ENCODE peak calls at places on chromosomes 11 and 22, in ten cellular contexts. One of them, this sample, is unnamed.

GRCh38 chr22:50700387-50701075 is 27.9 kb downstream of the SHANK3 start:
- DNase-seq in effector memory CD8-positive, alpha-beta T cell: no peak
- DNase-seq in AG20443: no peak
- DNase-seq in effector CD4-positive, alpha-beta T cell: no peak
- DNase-seq in brain microvascular endothelial cell: no peak
- DNase-seq in activated naive CD4-positive, alpha-beta T cell treated with Interleukin-2 at 50 U/mL for 16 hours: no peak
- DNase-seq in stimulated activated CD8-positive, alpha-beta memory T cell treated with anti-CD3 and anti-CD28 coated beads, Interleukin-4, amount 100 ng/mL, for 1 hour: no peak
- DNase-seq in DMS79: no peak
- DNase-seq in CD8-positive, alpha-beta T cell: no peak
- DNase-seq in activated CD4-positive, alpha-beta T cell treated with anti-CD3 and anti-CD28 coated beads for 4 hours: no peak
- DNase-seq in this sample: no peak

GRCh38 chr11:116580828-116581227 is 192.0 kb downstream of the BUD13 start:
- DNase-seq in effector memory CD8-positive, alpha-beta T cell: no peak
- DNase-seq in AG20443: no peak
- DNase-seq in effector CD4-positive, alpha-beta T cell: no peak
- DNase-seq in brain microvascular endothelial cell: no peak
- DNase-seq in activated naive CD4-positive, alpha-beta T cell treated with Interleukin-2 at 50 U/mL for 16 hours: no peak
- DNase-seq in stimulated activated CD8-positive, alpha-beta memory T cell treated with anti-CD3 and anti-CD28 coated beads, Interleukin-4, amount 100 ng/mL, for 1 hour: no peak
- DNase-seq in DMS79: peak
- DNase-seq in CD8-positive, alpha-beta T cell: no peak
- DNase-seq in activated CD4-positive, alpha-beta T cell treated with anti-CD3 and anti-CD28 coated beads for 4 hours: no peak
- DNase-seq in this sample: peak

GRCh38 chr22:40593460-40594273 is 42.9 kb downstream of the MRTFA start:
- DNase-seq in effector memory CD8-positive, alpha-beta T cell: no peak
- DNase-seq in AG20443: no peak
- DNase-seq in effector CD4-positive, alpha-beta T cell: no peak
- DNase-seq in brain microvascular endothelial cell: no peak
- DNase-seq in activated naive CD4-positive, alpha-beta T cell treated with Interleukin-2 at 50 U/mL for 16 hours: no peak
- DNase-seq in stimulated activated CD8-positive, alpha-beta memory T cell treated with anti-CD3 and anti-CD28 coated beads, Interleukin-4, amount 100 ng/mL, for 1 hour: no peak
- DNase-seq in DMS79: no peak
- DNase-seq in CD8-positive, alpha-beta T cell: no peak
- DNase-seq in activated CD4-positive, alpha-beta T cell treated with anti-CD3 and anti-CD28 coated beads for 4 hours: no peak
- DNase-seq in this sample: no peak

GRCh38 chr11:102047305-102047924 is at the start of gene CFAP300:
- DNase-seq in effector memory CD8-positive, alpha-beta T cell: peak
- DNase-seq in AG20443: peak
- DNase-seq in effector CD4-positive, alpha-beta T cell: no peak
- DNase-seq in brain microvascular endothelial cell: peak
- DNase-seq in activated naive CD4-positive, alpha-beta T cell treated with Interleukin-2 at 50 U/mL for 16 hours: peak
- DNase-seq in stimulated activated CD8-positive, alpha-beta memory T cell treated with anti-CD3 and anti-CD28 coated beads, Interleukin-4, amount 100 ng/mL, for 1 hour: no peak
- DNase-seq in DMS79: peak
- DNase-seq in CD8-positive, alpha-beta T cell: peak
- DNase-seq in activated CD4-positive, alpha-beta T cell treated with anti-CD3 and anti-CD28 coated beads for 4 hours: peak
- DNase-seq in this sample: peak

GRCh38 chr11:1407668-1408067 is 17.9 kb downstream of the BRSK2 start:
- DNase-seq in effector memory CD8-positive, alpha-beta T cell: no peak
- DNase-seq in AG20443: no peak
- DNase-seq in effector CD4-positive, alpha-beta T cell: no peak
- DNase-seq in brain microvascular endothelial cell: no peak
- DNase-seq in activated naive CD4-positive, alpha-beta T cell treated with Interleukin-2 at 50 U/mL for 16 hours: no peak
- DNase-seq in stimulated activated CD8-positive, alpha-beta memory T cell treated with anti-CD3 and anti-CD28 coated beads, Interleukin-4, amount 100 ng/mL, for 1 hour: no peak
- DNase-seq in DMS79: no peak
- DNase-seq in CD8-positive, alpha-beta T cell: no peak
- DNase-seq in activated CD4-positive, alpha-beta T cell treated with anti-CD3 and anti-CD28 coated beads for 4 hours: no peak
- DNase-seq in this sample: no peak

GRCh38 chr11:57515332-57516060 is at the start of gene SLC43A1:
- DNase-seq in effector memory CD8-positive, alpha-beta T cell: no peak
- DNase-seq in AG20443: peak
- DNase-seq in effector CD4-positive, alpha-beta T cell: no peak
- DNase-seq in brain microvascular endothelial cell: peak
- DNase-seq in activated naive CD4-positive, alpha-beta T cell treated with Interleukin-2 at 50 U/mL for 16 hours: peak
- DNase-seq in stimulated activated CD8-positive, alpha-beta memory T cell treated with anti-CD3 and anti-CD28 coated beads, Interleukin-4, amount 100 ng/mL, for 1 hour: no peak
- DNase-seq in DMS79: no peak
- DNase-seq in CD8-positive, alpha-beta T cell: peak
- DNase-seq in activated CD4-positive, alpha-beta T cell treated with anti-CD3 and anti-CD28 coated beads for 4 hours: peak
- DNase-seq in this sample: no peak

GRCh38 chr11:59754494-59754858 is 700 bp upstream of the STX3 start:
- DNase-seq in effector memory CD8-positive, alpha-beta T cell: no peak
- DNase-seq in AG20443: no peak
- DNase-seq in effector CD4-positive, alpha-beta T cell: no peak
- DNase-seq in brain microvascular endothelial cell: no peak
- DNase-seq in activated naive CD4-positive, alpha-beta T cell treated with Interleukin-2 at 50 U/mL for 16 hours: peak
- DNase-seq in stimulated activated CD8-positive, alpha-beta memory T cell treated with anti-CD3 and anti-CD28 coated beads, Interleukin-4, amount 100 ng/mL, for 1 hour: no peak
- DNase-seq in DMS79: no peak
- DNase-seq in CD8-positive, alpha-beta T cell: no peak
- DNase-seq in activated CD4-positive, alpha-beta T cell treated with anti-CD3 and anti-CD28 coated beads for 4 hours: peak
- DNase-seq in this sample: no peak

GRCh38 chr11:2768471-2769408 is 68.9 kb upstream of the KCNQ1OT1 start:
- DNase-seq in effector memory CD8-positive, alpha-beta T cell: no peak
- DNase-seq in AG20443: peak
- DNase-seq in effector CD4-positive, alpha-beta T cell: no peak
- DNase-seq in brain microvascular endothelial cell: peak
- DNase-seq in activated naive CD4-positive, alpha-beta T cell treated with Interleukin-2 at 50 U/mL for 16 hours: no peak
- DNase-seq in stimulated activated CD8-positive, alpha-beta memory T cell treated with anti-CD3 and anti-CD28 coated beads, Interleukin-4, amount 100 ng/mL, for 1 hour: no peak
- DNase-seq in DMS79: no peak
- DNase-seq in CD8-positive, alpha-beta T cell: peak
- DNase-seq in activated CD4-positive, alpha-beta T cell treated with anti-CD3 and anti-CD28 coated beads for 4 hours: no peak
- DNase-seq in this sample: no peak

GRCh38 chr22:38957046-38957770 is at the start of gene APOBEC3A:
- DNase-seq in effector memory CD8-positive, alpha-beta T cell: no peak
- DNase-seq in AG20443: no peak
- DNase-seq in effector CD4-positive, alpha-beta T cell: no peak
- DNase-seq in brain microvascular endothelial cell: no peak
- DNase-seq in activated naive CD4-positive, alpha-beta T cell treated with Interleukin-2 at 50 U/mL for 16 hours: no peak
- DNase-seq in stimulated activated CD8-positive, alpha-beta memory T cell treated with anti-CD3 and anti-CD28 coated beads, Interleukin-4, amount 100 ng/mL, for 1 hour: no peak
- DNase-seq in DMS79: no peak
- DNase-seq in CD8-positive, alpha-beta T cell: no peak
- DNase-seq in activated CD4-positive, alpha-beta T cell treated with anti-CD3 and anti-CD28 coated beads for 4 hours: no peak
- DNase-seq in this sample: no peak

GRCh38 chr11:104043137-104043536 is 6.7 kb downstream of the DDI1 start:
- DNase-seq in effector memory CD8-positive, alpha-beta T cell: no peak
- DNase-seq in AG20443: no peak
- DNase-seq in effector CD4-positive, alpha-beta T cell: no peak
- DNase-seq in brain microvascular endothelial cell: peak
- DNase-seq in activated naive CD4-positive, alpha-beta T cell treated with Interleukin-2 at 50 U/mL for 16 hours: no peak
- DNase-seq in stimulated activated CD8-positive, alpha-beta memory T cell treated with anti-CD3 and anti-CD28 coated beads, Interleukin-4, amount 100 ng/mL, for 1 hour: no peak
- DNase-seq in DMS79: no peak
- DNase-seq in CD8-positive, alpha-beta T cell: no peak
- DNase-seq in activated CD4-positive, alpha-beta T cell treated with anti-CD3 and anti-CD28 coated beads for 4 hours: no peak
- DNase-seq in this sample: peak

GRCh38 chr11:126669416-126669815 is 313.9 kb downstream of the ST3GAL4 start:
- DNase-seq in effector memory CD8-positive, alpha-beta T cell: no peak
- DNase-seq in AG20443: peak
- DNase-seq in effector CD4-positive, alpha-beta T cell: no peak
- DNase-seq in brain microvascular endothelial cell: no peak
- DNase-seq in activated naive CD4-positive, alpha-beta T cell treated with Interleukin-2 at 50 U/mL for 16 hours: no peak
- DNase-seq in stimulated activated CD8-positive, alpha-beta memory T cell treated with anti-CD3 and anti-CD28 coated beads, Interleukin-4, amount 100 ng/mL, for 1 hour: no peak
- DNase-seq in DMS79: no peak
- DNase-seq in CD8-positive, alpha-beta T cell: no peak
- DNase-seq in activated CD4-positive, alpha-beta T cell treated with anti-CD3 and anti-CD28 coated beads for 4 hours: no peak
- DNase-seq in this sample: no peak

GRCh38 chr11:61679301-61679700 is 890 bp upstream of the DAGLA start:
- DNase-seq in effector memory CD8-positive, alpha-beta T cell: no peak
- DNase-seq in AG20443: no peak
- DNase-seq in effector CD4-positive, alpha-beta T cell: no peak
- DNase-seq in brain microvascular endothelial cell: no peak
- DNase-seq in activated naive CD4-positive, alpha-beta T cell treated with Interleukin-2 at 50 U/mL for 16 hours: no peak
- DNase-seq in stimulated activated CD8-positive, alpha-beta memory T cell treated with anti-CD3 and anti-CD28 coated beads, Interleukin-4, amount 100 ng/mL, for 1 hour: no peak
- DNase-seq in DMS79: no peak
- DNase-seq in CD8-positive, alpha-beta T cell: no peak
- DNase-seq in activated CD4-positive, alpha-beta T cell treated with anti-CD3 and anti-CD28 coated beads for 4 hours: no peak
- DNase-seq in this sample: peak

GRCh38 chr11:83024270-83024854 is 47.3 kb downstream of the RAB30 start:
- DNase-seq in effector memory CD8-positive, alpha-beta T cell: no peak
- DNase-seq in AG20443: no peak
- DNase-seq in effector CD4-positive, alpha-beta T cell: no peak
- DNase-seq in brain microvascular endothelial cell: no peak
- DNase-seq in activated naive CD4-positive, alpha-beta T cell treated with Interleukin-2 at 50 U/mL for 16 hours: no peak
- DNase-seq in stimulated activated CD8-positive, alpha-beta memory T cell treated with anti-CD3 and anti-CD28 coated beads, Interleukin-4, amount 100 ng/mL, for 1 hour: no peak
- DNase-seq in DMS79: no peak
- DNase-seq in CD8-positive, alpha-beta T cell: no peak
- DNase-seq in activated CD4-positive, alpha-beta T cell treated with anti-CD3 and anti-CD28 coated beads for 4 hours: no peak
- DNase-seq in this sample: no peak

GRCh38 chr11:105937738-105938137 is 84.3 kb downstream of the MSANTD4 start:
- DNase-seq in effector memory CD8-positive, alpha-beta T cell: no peak
- DNase-seq in AG20443: no peak
- DNase-seq in effector CD4-positive, alpha-beta T cell: no peak
- DNase-seq in brain microvascular endothelial cell: peak
- DNase-seq in activated naive CD4-positive, alpha-beta T cell treated with Interleukin-2 at 50 U/mL for 16 hours: no peak
- DNase-seq in stimulated activated CD8-positive, alpha-beta memory T cell treated with anti-CD3 and anti-CD28 coated beads, Interleukin-4, amount 100 ng/mL, for 1 hour: no peak
- DNase-seq in DMS79: no peak
- DNase-seq in CD8-positive, alpha-beta T cell: no peak
- DNase-seq in activated CD4-positive, alpha-beta T cell treated with anti-CD3 and anti-CD28 coated beads for 4 hours: no peak
- DNase-seq in this sample: no peak

GRCh38 chr11:72179049-72179803 is 12.7 kb upstream of the FOLR1 start:
- DNase-seq in effector memory CD8-positive, alpha-beta T cell: no peak
- DNase-seq in AG20443: no peak
- DNase-seq in effector CD4-positive, alpha-beta T cell: no peak
- DNase-seq in brain microvascular endothelial cell: no peak
- DNase-seq in activated naive CD4-positive, alpha-beta T cell treated with Interleukin-2 at 50 U/mL for 16 hours: no peak
- DNase-seq in stimulated activated CD8-positive, alpha-beta memory T cell treated with anti-CD3 and anti-CD28 coated beads, Interleukin-4, amount 100 ng/mL, for 1 hour: no peak
- DNase-seq in DMS79: no peak
- DNase-seq in CD8-positive, alpha-beta T cell: no peak
- DNase-seq in activated CD4-positive, alpha-beta T cell treated with anti-CD3 and anti-CD28 coated beads for 4 hours: no peak
- DNase-seq in this sample: no peak

GRCh38 chr11:27390959-27391326 is 27.9 kb upstream of the CCDC34 start:
- DNase-seq in effector memory CD8-positive, alpha-beta T cell: no peak
- DNase-seq in AG20443: peak
- DNase-seq in effector CD4-positive, alpha-beta T cell: no peak
- DNase-seq in brain microvascular endothelial cell: peak
- DNase-seq in activated naive CD4-positive, alpha-beta T cell treated with Interleukin-2 at 50 U/mL for 16 hours: no peak
- DNase-seq in stimulated activated CD8-positive, alpha-beta memory T cell treated with anti-CD3 and anti-CD28 coated beads, Interleukin-4, amount 100 ng/mL, for 1 hour: no peak
- DNase-seq in DMS79: no peak
- DNase-seq in CD8-positive, alpha-beta T cell: no peak
- DNase-seq in activated CD4-positive, alpha-beta T cell treated with anti-CD3 and anti-CD28 coated beads for 4 hours: no peak
- DNase-seq in this sample: no peak

GRCh38 chr22:30104501-30105156 is 24.4 kb downstream of the HORMAD2 start:
- DNase-seq in effector memory CD8-positive, alpha-beta T cell: no peak
- DNase-seq in AG20443: peak
- DNase-seq in effector CD4-positive, alpha-beta T cell: no peak
- DNase-seq in brain microvascular endothelial cell: no peak
- DNase-seq in activated naive CD4-positive, alpha-beta T cell treated with Interleukin-2 at 50 U/mL for 16 hours: no peak
- DNase-seq in stimulated activated CD8-positive, alpha-beta memory T cell treated with anti-CD3 and anti-CD28 coated beads, Interleukin-4, amount 100 ng/mL, for 1 hour: no peak
- DNase-seq in DMS79: no peak
- DNase-seq in CD8-positive, alpha-beta T cell: no peak
- DNase-seq in activated CD4-positive, alpha-beta T cell treated with anti-CD3 and anti-CD28 coated beads for 4 hours: no peak
- DNase-seq in this sample: no peak

GRCh38 chr11:97703815-97704214 is 1314.0 kb downstream of the JRKL start:
- DNase-seq in effector memory CD8-positive, alpha-beta T cell: no peak
- DNase-seq in AG20443: no peak
- DNase-seq in effector CD4-positive, alpha-beta T cell: no peak
- DNase-seq in brain microvascular endothelial cell: no peak
- DNase-seq in activated naive CD4-positive, alpha-beta T cell treated with Interleukin-2 at 50 U/mL for 16 hours: no peak
- DNase-seq in stimulated activated CD8-positive, alpha-beta memory T cell treated with anti-CD3 and anti-CD28 coated beads, Interleukin-4, amount 100 ng/mL, for 1 hour: no peak
- DNase-seq in DMS79: no peak
- DNase-seq in CD8-positive, alpha-beta T cell: no peak
- DNase-seq in activated CD4-positive, alpha-beta T cell treated with anti-CD3 and anti-CD28 coated beads for 4 hours: no peak
- DNase-seq in this sample: peak

GRCh38 chr11:16956538-16957153 is 57.6 kb downstream of the PLEKHA7 start:
- DNase-seq in effector memory CD8-positive, alpha-beta T cell: no peak
- DNase-seq in AG20443: no peak
- DNase-seq in effector CD4-positive, alpha-beta T cell: no peak
- DNase-seq in brain microvascular endothelial cell: no peak
- DNase-seq in activated naive CD4-positive, alpha-beta T cell treated with Interleukin-2 at 50 U/mL for 16 hours: no peak
- DNase-seq in stimulated activated CD8-positive, alpha-beta memory T cell treated with anti-CD3 and anti-CD28 coated beads, Interleukin-4, amount 100 ng/mL, for 1 hour: no peak
- DNase-seq in DMS79: no peak
- DNase-seq in CD8-positive, alpha-beta T cell: no peak
- DNase-seq in activated CD4-positive, alpha-beta T cell treated with anti-CD3 and anti-CD28 coated beads for 4 hours: no peak
- DNase-seq in this sample: peak

GRCh38 chr11:34565417-34566208 is 52.0 kb upstream of the ELF5 start:
- DNase-seq in effector memory CD8-positive, alpha-beta T cell: no peak
- DNase-seq in AG20443: no peak
- DNase-seq in effector CD4-positive, alpha-beta T cell: no peak
- DNase-seq in brain microvascular endothelial cell: no peak
- DNase-seq in activated naive CD4-positive, alpha-beta T cell treated with Interleukin-2 at 50 U/mL for 16 hours: no peak
- DNase-seq in stimulated activated CD8-positive, alpha-beta memory T cell treated with anti-CD3 and anti-CD28 coated beads, Interleukin-4, amount 100 ng/mL, for 1 hour: no peak
- DNase-seq in DMS79: no peak
- DNase-seq in CD8-positive, alpha-beta T cell: no peak
- DNase-seq in activated CD4-positive, alpha-beta T cell treated with anti-CD3 and anti-CD28 coated beads for 4 hours: no peak
- DNase-seq in this sample: peak

GRCh38 chr11:122756417-122756816 is 81.9 kb upstream of the CRTAM start:
- DNase-seq in effector memory CD8-positive, alpha-beta T cell: peak
- DNase-seq in AG20443: no peak
- DNase-seq in effector CD4-positive, alpha-beta T cell: peak
- DNase-seq in brain microvascular endothelial cell: no peak
- DNase-seq in activated naive CD4-positive, alpha-beta T cell treated with Interleukin-2 at 50 U/mL for 16 hours: peak
- DNase-seq in stimulated activated CD8-positive, alpha-beta memory T cell treated with anti-CD3 and anti-CD28 coated beads, Interleukin-4, amount 100 ng/mL, for 1 hour: no peak
- DNase-seq in DMS79: no peak
- DNase-seq in CD8-positive, alpha-beta T cell: peak
- DNase-seq in activated CD4-positive, alpha-beta T cell treated with anti-CD3 and anti-CD28 coated beads for 4 hours: peak
- DNase-seq in this sample: no peak

GRCh38 chr11:64789331-64790204 is 11.2 kb upstream of the SF1 start:
- DNase-seq in effector memory CD8-positive, alpha-beta T cell: no peak
- DNase-seq in AG20443: no peak
- DNase-seq in effector CD4-positive, alpha-beta T cell: no peak
- DNase-seq in brain microvascular endothelial cell: no peak
- DNase-seq in activated naive CD4-positive, alpha-beta T cell treated with Interleukin-2 at 50 U/mL for 16 hours: no peak
- DNase-seq in stimulated activated CD8-positive, alpha-beta memory T cell treated with anti-CD3 and anti-CD28 coated beads, Interleukin-4, amount 100 ng/mL, for 1 hour: no peak
- DNase-seq in DMS79: no peak
- DNase-seq in CD8-positive, alpha-beta T cell: no peak
- DNase-seq in activated CD4-positive, alpha-beta T cell treated with anti-CD3 and anti-CD28 coated beads for 4 hours: no peak
- DNase-seq in this sample: no peak

GRCh38 chr22:32205974-32206773 is 1.3 kb upstream of the RFPL2 start:
- DNase-seq in effector memory CD8-positive, alpha-beta T cell: no peak
- DNase-seq in AG20443: no peak
- DNase-seq in effector CD4-positive, alpha-beta T cell: no peak
- DNase-seq in brain microvascular endothelial cell: no peak
- DNase-seq in activated naive CD4-positive, alpha-beta T cell treated with Interleukin-2 at 50 U/mL for 16 hours: no peak
- DNase-seq in stimulated activated CD8-positive, alpha-beta memory T cell treated with anti-CD3 and anti-CD28 coated beads, Interleukin-4, amount 100 ng/mL, for 1 hour: no peak
- DNase-seq in DMS79: no peak
- DNase-seq in CD8-positive, alpha-beta T cell: no peak
- DNase-seq in activated CD4-positive, alpha-beta T cell treated with anti-CD3 and anti-CD28 coated beads for 4 hours: no peak
- DNase-seq in this sample: no peak

GRCh38 chr11:83336993-83337392 is 50.8 kb upstream of the CCDC90B start:
- DNase-seq in effector memory CD8-positive, alpha-beta T cell: no peak
- DNase-seq in AG20443: no peak
- DNase-seq in effector CD4-positive, alpha-beta T cell: no peak
- DNase-seq in brain microvascular endothelial cell: no peak
- DNase-seq in activated naive CD4-positive, alpha-beta T cell treated with Interleukin-2 at 50 U/mL for 16 hours: no peak
- DNase-seq in stimulated activated CD8-positive, alpha-beta memory T cell treated with anti-CD3 and anti-CD28 coated beads, Interleukin-4, amount 100 ng/mL, for 1 hour: no peak
- DNase-seq in DMS79: no peak
- DNase-seq in CD8-positive, alpha-beta T cell: no peak
- DNase-seq in activated CD4-positive, alpha-beta T cell treated with anti-CD3 and anti-CD28 coated beads for 4 hours: no peak
- DNase-seq in this sample: no peak

GRCh38 chr11:56799691-56800090 is 51.2 kb upstream of the OR9G4 start:
- DNase-seq in effector memory CD8-positive, alpha-beta T cell: no peak
- DNase-seq in AG20443: no peak
- DNase-seq in effector CD4-positive, alpha-beta T cell: no peak
- DNase-seq in brain microvascular endothelial cell: no peak
- DNase-seq in activated naive CD4-positive, alpha-beta T cell treated with Interleukin-2 at 50 U/mL for 16 hours: no peak
- DNase-seq in stimulated activated CD8-positive, alpha-beta memory T cell treated with anti-CD3 and anti-CD28 coated beads, Interleukin-4, amount 100 ng/mL, for 1 hour: no peak
- DNase-seq in DMS79: no peak
- DNase-seq in CD8-positive, alpha-beta T cell: no peak
- DNase-seq in activated CD4-positive, alpha-beta T cell treated with anti-CD3 and anti-CD28 coated beads for 4 hours: no peak
- DNase-seq in this sample: no peak

GRCh38 chr11:94791216-94791889 is 23.2 kb downstream of the AMOTL1 start:
- DNase-seq in effector memory CD8-positive, alpha-beta T cell: no peak
- DNase-seq in AG20443: no peak
- DNase-seq in effector CD4-positive, alpha-beta T cell: no peak
- DNase-seq in brain microvascular endothelial cell: peak
- DNase-seq in activated naive CD4-positive, alpha-beta T cell treated with Interleukin-2 at 50 U/mL for 16 hours: no peak
- DNase-seq in stimulated activated CD8-positive, alpha-beta memory T cell treated with anti-CD3 and anti-CD28 coated beads, Interleukin-4, amount 100 ng/mL, for 1 hour: no peak
- DNase-seq in DMS79: no peak
- DNase-seq in CD8-positive, alpha-beta T cell: no peak
- DNase-seq in activated CD4-positive, alpha-beta T cell treated with anti-CD3 and anti-CD28 coated beads for 4 hours: no peak
- DNase-seq in this sample: no peak

GRCh38 chr11:7421136-7421535 is 64.2 kb upstream of the OLFML1 start:
- DNase-seq in effector memory CD8-positive, alpha-beta T cell: no peak
- DNase-seq in AG20443: no peak
- DNase-seq in effector CD4-positive, alpha-beta T cell: no peak
- DNase-seq in brain microvascular endothelial cell: no peak
- DNase-seq in activated naive CD4-positive, alpha-beta T cell treated with Interleukin-2 at 50 U/mL for 16 hours: no peak
- DNase-seq in stimulated activated CD8-positive, alpha-beta memory T cell treated with anti-CD3 and anti-CD28 coated beads, Interleukin-4, amount 100 ng/mL, for 1 hour: no peak
- DNase-seq in DMS79: no peak
- DNase-seq in CD8-positive, alpha-beta T cell: no peak
- DNase-seq in activated CD4-positive, alpha-beta T cell treated with anti-CD3 and anti-CD28 coated beads for 4 hours: no peak
- DNase-seq in this sample: no peak

GRCh38 chr11:134379241-134379640 is 32.8 kb downstream of the B3GAT1 start:
- DNase-seq in effector memory CD8-positive, alpha-beta T cell: no peak
- DNase-seq in AG20443: no peak
- DNase-seq in effector CD4-positive, alpha-beta T cell: no peak
- DNase-seq in brain microvascular endothelial cell: no peak
- DNase-seq in activated naive CD4-positive, alpha-beta T cell treated with Interleukin-2 at 50 U/mL for 16 hours: no peak
- DNase-seq in stimulated activated CD8-positive, alpha-beta memory T cell treated with anti-CD3 and anti-CD28 coated beads, Interleukin-4, amount 100 ng/mL, for 1 hour: no peak
- DNase-seq in DMS79: no peak
- DNase-seq in CD8-positive, alpha-beta T cell: no peak
- DNase-seq in activated CD4-positive, alpha-beta T cell treated with anti-CD3 and anti-CD28 coated beads for 4 hours: no peak
- DNase-seq in this sample: no peak

This sample was measured in WERI-Rb-1.